ENCODE peak calls at places on chromosomes 11 and 22, in seven cellular contexts. T is T-helper 1 cell, Z is A549, J is A673, L is fibroblast of the conjunctiva, F is epithelial cell of esophagus, E is NCI-H2081. G is an unnamed sample.

GRCh38 chr11:104668797-104669463 is 229.3 kb downstream of the CASP12 start:
- DNase-seq in T (no peak), Z (no peak), J (peak), L (peak), F (peak), E (no peak), G (no peak)

GRCh38 chr11:29161216-29161615 is 855.6 kb downstream of the KCNA4 start:
- DNase-seq in T (no peak), Z (no peak), J (peak), L (no peak), F (peak), E (no peak), G (no peak)

GRCh38 chr11:121808096-121808495 is 307.9 kb downstream of the BLID start:
- DNase-seq in T (no peak), Z (no peak), J (no peak), L (no peak), F (no peak), E (no peak), G (no peak)

GRCh38 chr11:68950268-68950667 is 30.5 kb downstream of the MRGPRD start:
- DNase-seq in T (no peak), Z (peak), J (peak), L (no peak), F (peak), E (no peak), G (peak)

GRCh38 chr22:19568337-19569311 is 44.4 kb upstream of the CLDN5 start:
- DNase-seq in T (no peak), Z (no peak), J (no peak), L (peak), F (peak), E (no peak), G (peak)

GRCh38 chr11:44770401-44770800 is 43.6 kb downstream of the TSPAN18 start:
- DNase-seq in T (no peak), Z (no peak), J (no peak), L (no peak), F (no peak), E (no peak), G (no peak)

GRCh38 chr22:17319541-17319940 is 49.7 kb upstream of the CECR2 start:
- DNase-seq in T (no peak), Z (no peak), J (no peak), L (no peak), F (peak), E (peak), G (no peak)

GRCh38 chr11:94825111-94825880 is 57.1 kb downstream of the AMOTL1 start:
- DNase-seq in T (no peak), Z (no peak), J (no peak), L (no peak), F (no peak), E (no peak), G (no peak)

GRCh38 chr11:113046866-113047265 is 85.6 kb downstream of the NCAM1 start:
- DNase-seq in T (no peak), Z (no peak), J (no peak), L (no peak), F (no peak), E (no peak), G (no peak)

GRCh38 chr22:49893025-49893424 is 25.2 kb downstream of the ALG12 start:
- DNase-seq in T (no peak), Z (no peak), J (no peak), L (no peak), F (no peak), E (no peak), G (no peak)

GRCh38 chr11:69930081-69931059 is 111.2 kb upstream of the FGF3 start:
- DNase-seq in T (peak), Z (no peak), J (no peak), L (no peak), F (no peak), E (no peak), G (no peak)

GRCh38 chr22:22787151-22787550 is 100.5 kb upstream of the IGLL5 start:
- DNase-seq in T (no peak), Z (no peak), J (no peak), L (no peak), F (no peak), E (no peak), G (no peak)

GRCh38 chr11:80155412-80156017 is 714.7 kb upstream of the TENM4 start:
- DNase-seq in T (no peak), Z (peak), J (peak), L (no peak), F (peak), E (peak), G (peak)

GRCh38 chr22:31841029-31841827 is 87.4 kb downstream of the DEPDC5 start:
- DNase-seq in T (no peak), Z (no peak), J (no peak), L (no peak), F (no peak), E (no peak), G (no peak)

GRCh38 chr11:36763187-36763586 is 165.2 kb upstream of the RAG2 start:
- DNase-seq in T (no peak), Z (no peak), J (peak), L (no peak), F (no peak), E (no peak), G (no peak)

GRCh38 chr11:93686812-93687211 is 25.3 kb downstream of the CEP295 start:
- DNase-seq in T (no peak), Z (no peak), J (no peak), L (peak), F (no peak), E (no peak), G (peak)

GRCh38 chr11:15747671-15748070 is 608.7 kb downstream of the SOX6 start:
- DNase-seq in T (no peak), Z (no peak), J (no peak), L (no peak), F (no peak), E (no peak), G (no peak)

GRCh38 chr11:71183878-71184277 is 68.5 kb downstream of the SHANK2 start:
- DNase-seq in T (no peak), Z (no peak), J (no peak), L (no peak), F (no peak), E (no peak), G (no peak)

GRCh38 chr11:126114486-126115252 is 52.0 kb upstream of the CDON start:
- DNase-seq in T (no peak), Z (no peak), J (peak), L (no peak), F (no peak), E (no peak), G (no peak)

GRCh38 chr11:67545280-67545679 is 22.0 kb upstream of the CABP2 start:
- DNase-seq in T (no peak), Z (no peak), J (peak), L (no peak), F (no peak), E (no peak), G (peak)

GRCh38 chr22:38599466-38599865 is 29.5 kb upstream of the DMC1 start:
- DNase-seq in T (no peak), Z (no peak), J (no peak), L (no peak), F (no peak), E (no peak), G (no peak)

GRCh38 chr11:34531663-34532062 is 18.1 kb upstream of the ELF5 start:
- DNase-seq in T (no peak), Z (no peak), J (no peak), L (no peak), F (peak), E (no peak), G (peak)

GRCh38 chr11:17351510-17352176 is at the start of gene NCR3LG1:
- DNase-seq in T (peak), Z (peak), J (peak), L (no peak), F (peak), E (no peak), G (peak)

GRCh38 chr22:42646569-42647525 is 2.3 kb downstream of the CYB5R3 start:
- DNase-seq in T (no peak), Z (no peak), J (no peak), L (no peak), F (no peak), E (no peak), G (peak)

GRCh38 chr22:50699754-50700386 is 27.2 kb downstream of the SHANK3 start:
- DNase-seq in T (no peak), Z (no peak), J (no peak), L (no peak), F (no peak), E (no peak), G (peak)

GRCh38 chr11:4643084-4643483 is 698 bp upstream of the OR51E1 start:
- DNase-seq in T (no peak), Z (no peak), J (no peak), L (no peak), F (no peak), E (no peak), G (no peak)

GRCh38 chr11:31806186-31806943 is 4.8 kb downstream of the PAX6 start:
- DNase-seq in T (no peak), Z (no peak), J (no peak), L (no peak), F (no peak), E (no peak), G (peak)

GRCh38 chr11:114197799-114198500 is 98.2 kb upstream of the NNMT start:
- DNase-seq in T (no peak), Z (no peak), J (peak), L (peak), F (peak), E (no peak), G (peak)

GRCh38 chr22:37525073-37525745 is 6.0 kb upstream of the CARD10 start:
- DNase-seq in T (no peak), Z (peak), J (peak), L (no peak), F (peak), E (no peak), G (peak)

GRCh38 chr11:7536102-7536501 is 22.3 kb downstream of the PPFIBP2 start:
- DNase-seq in T (no peak), Z (peak), J (no peak), L (no peak), F (no peak), E (no peak), G (no peak)

G was measured in osteoblast.